ENCODE peak calls at places on chromosomes 12 and 14, in eight cellular contexts. U is H54; D is iPS-NIHi11; S is kidney glomerular epithelial cell; M is T1000; Y is stimulated activated CD4-positive, alpha-beta T cell treated with anti-CD3 and anti-CD28 coated beads, TNF-alpha, amount 100 ng/mL, for 1 hour; T is psoas muscle; C is non-pigmented ciliary epithelial cell. E is an unnamed sample.

GRCh38 chr14:57641776-57642175 is 148.1 kb upstream of the CCDC198 start:
- DNase-seq in U (no peak), D (no peak), S (no peak), M (no peak), Y (no peak), T (no peak), C (no peak), E (no peak)

GRCh38 chr14:52835122-52835903 is 43.9 kb upstream of the GNPNAT1 start:
- DNase-seq in U (peak), D (peak), S (no peak), M (peak), Y (no peak), T (no peak), C (peak), E (peak)

GRCh38 chr12:53530920-53531319 is 23.6 kb upstream of the NPFF start:
- DNase-seq in U (no peak), D (no peak), S (no peak), M (no peak), Y (no peak), T (no peak), C (no peak), E (peak)

GRCh38 chr14:50375760-50376159 is 20.9 kb downstream of the CDKL1 start:
- DNase-seq in U (no peak), D (no peak), S (no peak), M (no peak), Y (no peak), T (no peak), C (no peak), E (no peak)

GRCh38 chr12:24228980-24229730 is 279.7 kb upstream of the SOX5 start:
- DNase-seq in U (no peak), D (no peak), S (no peak), M (no peak), Y (no peak), T (no peak), C (no peak), E (no peak)

GRCh38 chr12:50988051-50988450 is 35.7 kb downstream of the HIGD1C start:
- DNase-seq in U (no peak), D (no peak), S (no peak), M (no peak), Y (no peak), T (no peak), C (no peak), E (peak)

GRCh38 chr14:91373591-91374245 is 43.9 kb downstream of the CCDC88C start:
- DNase-seq in U (peak), D (no peak), S (no peak), M (no peak), Y (no peak), T (no peak), C (no peak), E (no peak)

GRCh38 chr12:119181944-119182343 is 3.2 kb downstream of the HSPB8 start:
- DNase-seq in U (no peak), D (no peak), S (no peak), M (no peak), Y (no peak), T (no peak), C (no peak), E (no peak)

GRCh38 chr12:41254546-41254945 is 66.4 kb downstream of the PDZRN4 start:
- DNase-seq in U (no peak), D (no peak), S (no peak), M (no peak), Y (no peak), T (no peak), C (no peak), E (no peak)

GRCh38 chr12:575948-576612 is 87.2 kb downstream of the NINJ2 start:
- DNase-seq in U (peak), D (peak), S (peak), M (peak), Y (peak), T (peak), C (no peak), E (peak)

GRCh38 chr12:128259556-128260070 is 7.4 kb upstream of the TMEM132C start:
- DNase-seq in U (peak), D (no peak), S (no peak), M (no peak), Y (no peak), T (no peak), C (no peak), E (no peak)

GRCh38 chr14:64968167-64968566 is 4.0 kb downstream of the RAB15 start:
- DNase-seq in U (no peak), D (no peak), S (no peak), M (no peak), Y (no peak), T (no peak), C (no peak), E (no peak)

GRCh38 chr12:108734200-108734906 is 3.0 kb upstream of the CORO1C start:
- DNase-seq in U (peak), D (no peak), S (peak), M (peak), Y (no peak), T (no peak), C (peak), E (peak)

GRCh38 chr14:64945431-64945830 is 2.9 kb upstream of the GPX2 start:
- DNase-seq in U (no peak), D (no peak), S (no peak), M (no peak), Y (no peak), T (no peak), C (no peak), E (no peak)

GRCh38 chr12:38776657-38777056 is 128.7 kb downstream of the CPNE8 start:
- DNase-seq in U (no peak), D (no peak), S (no peak), M (no peak), Y (no peak), T (no peak), C (no peak), E (no peak)

GRCh38 chr14:24094839-24095195 is 706 bp downstream of the PCK2 start:
- DNase-seq in U (no peak), D (no peak), S (no peak), M (no peak), Y (no peak), T (no peak), C (no peak), E (no peak)

GRCh38 chr12:120474092-120474960 is 4.8 kb upstream of the SRSF9 start:
- DNase-seq in U (peak), D (peak), S (peak), M (peak), Y (no peak), T (no peak), C (no peak), E (peak)

GRCh38 chr12:101710289-101710688 is 12.8 kb downstream of the CHPT1 start:
- DNase-seq in U (no peak), D (no peak), S (no peak), M (no peak), Y (no peak), T (no peak), C (no peak), E (no peak)

GRCh38 chr12:10213168-10214130 is 772 bp downstream of the GABARAPL1 start:
- DNase-seq in U (peak), D (peak), S (peak), M (peak), Y (peak), T (peak), C (peak), E (peak)

GRCh38 chr12:34401659-34402227 is 379.4 kb downstream of the ALG10 start:
- DNase-seq in U (no peak), D (peak), S (no peak), M (no peak), Y (no peak), T (peak), C (no peak), E (no peak)

GRCh38 chr14:35965425-35965824 is 139.3 kb downstream of the BRMS1L start:
- DNase-seq in U (no peak), D (no peak), S (no peak), M (no peak), Y (no peak), T (no peak), C (no peak), E (no peak)

GRCh38 chr12:49872781-49873181 is 29.9 kb upstream of the BCDIN3D start:
- DNase-seq in U (no peak), D (peak), S (peak), M (no peak), Y (no peak), T (no peak), C (no peak), E (no peak)

GRCh38 chr14:53461823-53462222 is 308.7 kb upstream of the DDHD1 start:
- DNase-seq in U (no peak), D (no peak), S (no peak), M (no peak), Y (no peak), T (no peak), C (no peak), E (no peak)

GRCh38 chr14:100755649-100756048 is 29.0 kb downstream of the DLK1 start:
- DNase-seq in U (no peak), D (no peak), S (no peak), M (no peak), Y (no peak), T (no peak), C (no peak), E (no peak)

GRCh38 chr14:28671425-28671824 is 95.2 kb upstream of the FOXG1 start:
- DNase-seq in U (no peak), D (no peak), S (no peak), M (no peak), Y (no peak), T (no peak), C (peak), E (no peak)

GRCh38 chr14:89163237-89163636 is 253.8 kb downstream of the FOXN3 start:
- DNase-seq in U (no peak), D (no peak), S (no peak), M (no peak), Y (no peak), T (no peak), C (no peak), E (no peak)

GRCh38 chr12:131985145-131985875 is 35.6 kb downstream of the EP400 start:
- DNase-seq in U (no peak), D (no peak), S (no peak), M (no peak), Y (no peak), T (no peak), C (no peak), E (no peak)

GRCh38 chr12:65875635-65876034 is 51.4 kb downstream of the HMGA2 start:
- DNase-seq in U (no peak), D (no peak), S (peak), M (no peak), Y (no peak), T (no peak), C (no peak), E (no peak)

GRCh38 chr14:53310412-53310811 is 157.3 kb upstream of the DDHD1 start:
- DNase-seq in U (no peak), D (no peak), S (no peak), M (no peak), Y (no peak), T (no peak), C (no peak), E (no peak)

GRCh38 chr14:74402264-74403251 is 23.5 kb downstream of the SYNDIG1L start:
- DNase-seq in U (no peak), D (no peak), S (no peak), M (no peak), Y (no peak), T (no peak), C (no peak), E (peak)